ENCODE peak calls at places on chromosomes 1 and 21, in ten cellular contexts. C is foreskin fibroblast, S is GM13977, K is MM.1S, H is AG09309, W is body of pancreas, R is fibroblast of villous mesenchyme, N is lower leg skin, L is cardiac fibroblast, J is choroid plexus epithelial cell. Q is an unnamed sample.
A peak's percentile ranks its signal among the peaks of the same experiment; 100 is the strongest.

GRCh38 chr1:15876357-15876756 is 28.9 kb downstream of the SPEN start:
- DNase-seq in W (no peak), J (peak; percentile 20), H (no peak), K (no peak), N (no peak), L (no peak), R (peak; percentile 31), C (no peak), S (no peak), Q (peak; percentile 37)

GRCh38 chr1:236292425-236292824 is 10.7 kb upstream of the ERO1B start:
- DNase-seq in H (no peak), C (no peak), N (no peak), S (no peak), R (no peak), K (no peak), W (peak; percentile 67), L (no peak), J (no peak), Q (no peak)

GRCh38 chr21:41518757-41519156 is 10.8 kb upstream of the TMPRSS2 start:
- DNase-seq in S (no peak), L (no peak), R (no peak), H (no peak), W (no peak), N (no peak), K (no peak), C (no peak), J (no peak), Q (no peak)

GRCh38 chr1:6013491-6013890 is 21.3 kb upstream of the NPHP4 start:
- DNase-seq in L (no peak), C (no peak), H (no peak), W (no peak), K (no peak), R (no peak), J (no peak), S (no peak), N (no peak), Q (no peak)

GRCh38 chr1:181028241-181029014 is 5.4 kb upstream of the MR1 start:
- DNase-seq in L (peak; percentile 37), K (no peak), R (peak; percentile 35), W (no peak), S (no peak), C (peak; percentile 78), H (no peak), J (no peak), N (no peak), Q (no peak)

GRCh38 chr1:215557504-215557903 is 9.6 kb upstream of the KCTD3 start:
- DNase-seq in K (no peak), C (no peak), J (no peak), L (no peak), N (no peak), H (no peak), W (no peak), R (no peak), S (no peak), Q (no peak)

GRCh38 chr1:151839457-151840409 is at the start of gene C2CD4D:
- DNase-seq in K (peak; percentile 88), W (peak; percentile 84), R (no peak), L (no peak), N (peak; percentile 91), J (peak; percentile 25), S (peak; percentile 86), H (no peak), C (no peak), Q (peak; percentile 61)

GRCh38 chr1:208807446-208808117 is 563.4 kb upstream of the PLXNA2 start:
- DNase-seq in C (peak; percentile 32), N (no peak), J (no peak), W (no peak), L (no peak), S (no peak), K (no peak), R (no peak), H (no peak), Q (no peak)

DNA sequence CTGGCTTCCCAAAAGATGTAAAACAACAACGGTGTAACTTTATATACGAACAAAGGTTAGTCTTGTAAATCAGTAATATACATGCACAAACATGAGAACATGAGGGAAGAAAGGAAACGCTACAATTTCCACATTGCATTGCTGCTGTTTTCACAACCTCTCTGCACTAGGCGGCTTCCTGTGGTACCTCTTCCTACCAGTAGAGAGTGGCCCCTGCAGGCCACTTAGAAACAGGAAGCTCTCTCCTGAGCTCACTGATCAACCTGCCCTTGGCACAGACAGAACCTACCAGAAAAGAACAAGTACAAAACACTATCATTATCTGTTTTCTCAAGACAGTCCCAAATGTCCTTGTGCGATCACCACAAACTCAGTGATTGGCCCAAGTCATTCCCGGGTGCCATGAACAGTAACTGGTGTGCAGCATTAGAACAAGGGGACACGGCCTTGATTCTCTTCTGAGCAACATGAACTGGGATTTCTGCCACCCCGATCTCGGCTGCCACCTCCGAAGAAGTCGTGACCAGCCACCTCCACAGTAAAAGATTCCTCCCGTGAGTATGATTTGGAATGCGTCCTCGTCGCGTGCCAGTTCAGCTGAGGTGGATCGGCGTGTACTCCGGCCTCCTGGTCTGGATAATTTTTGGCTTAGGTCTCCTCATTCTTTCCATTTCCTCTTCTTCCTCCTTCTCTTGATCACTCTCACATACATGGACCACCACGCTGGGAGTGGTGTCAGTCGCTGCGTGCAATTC is 5.7 kb upstream of the KCNE1 start:
- DNase-seq in C (no peak), L (no peak), J (peak; percentile 68), W (no peak), N (no peak), S (no peak), R (no peak), H (no peak), K (peak; percentile 20), Q (no peak)
- TF ChIP-seq CTCF in C (no peak), L (no peak), J (peak; percentile 68), W (no peak), N (no peak), S (peak; percentile 19), R (peak; percentile 37), H (peak; percentile 32), K (peak; percentile 22), Q (peak; percentile 29)

GRCh38 chr1:171985639-171986038 is 144.3 kb downstream of the DNM3 start:
- DNase-seq in N (no peak), J (no peak), H (no peak), C (peak; percentile 32), S (no peak), K (no peak), W (no peak), R (no peak), L (no peak), Q (peak; percentile 18)

GRCh38 chr1:171984850-171985485 is 143.7 kb downstream of the DNM3 start:
- DNase-seq in S (peak; percentile 26), N (no peak), L (peak; percentile 55), J (peak; percentile 58), K (peak; percentile 55), R (peak; percentile 49), W (no peak), H (no peak), C (peak; percentile 60), Q (no peak)

GRCh38 chr1:171984262-171984661 is 143.0 kb downstream of the DNM3 start:
- DNase-seq in C (peak; percentile 20), R (no peak), W (peak; percentile 37), H (no peak), K (no peak), N (no peak), J (no peak), L (no peak), S (no peak), Q (no peak)

GRCh38 chr1:171988243-171988642 is 146.9 kb downstream of the DNM3 start:
- DNase-seq in N (no peak), K (no peak), H (no peak), S (no peak), J (no peak), W (no peak), R (no peak), C (no peak), L (no peak), Q (no peak)

GRCh38 chr1:171983584-171983983 is 142.3 kb downstream of the DNM3 start:
- DNase-seq in S (no peak), H (no peak), N (no peak), K (peak; percentile 20), C (peak; percentile 68), J (peak; percentile 65), R (peak; percentile 41), W (no peak), L (peak; percentile 57), Q (no peak)
- TF ChIP-seq CTCF in S (no peak), H (peak; percentile 57), N (no peak), K (peak; percentile 44), C (peak; percentile 26), J (peak; percentile 54), R (peak; percentile 44), W (no peak), L (peak; percentile 54), Q (no peak)

GRCh38 chr1:89631756-89632155 is 1.2 kb upstream of the LRRC8C start:
- DNase-seq in K (no peak), N (no peak), R (no peak), C (no peak), H (no peak), L (no peak), J (no peak), S (no peak), W (no peak), Q (no peak)

GRCh38 chr1:89633103-89633744 is at the start of gene LRRC8C:
- DNase-seq in R (peak; percentile 57), L (peak; percentile 51), J (peak; percentile 47), K (peak; percentile 69), N (peak; percentile 90), W (peak; percentile 42), H (no peak), S (peak; percentile 70), C (peak; percentile 80), Q (peak; percentile 51)

GRCh38 chr1:89633745-89634625 is 1.1 kb downstream of the LRRC8C start:
- DNase-seq in R (peak; percentile 43), W (no peak), K (peak; percentile 59), L (peak; percentile 51), N (no peak), S (no peak), C (peak; percentile 60), J (peak; percentile 49), H (no peak), Q (peak; percentile 8)

GRCh38 chr1:89630046-89630445 is 2.9 kb upstream of the LRRC8C start:
- DNase-seq in R (no peak), W (no peak), N (no peak), H (no peak), J (peak; percentile 6), C (no peak), S (no peak), L (no peak), K (no peak), Q (no peak)

DNA sequence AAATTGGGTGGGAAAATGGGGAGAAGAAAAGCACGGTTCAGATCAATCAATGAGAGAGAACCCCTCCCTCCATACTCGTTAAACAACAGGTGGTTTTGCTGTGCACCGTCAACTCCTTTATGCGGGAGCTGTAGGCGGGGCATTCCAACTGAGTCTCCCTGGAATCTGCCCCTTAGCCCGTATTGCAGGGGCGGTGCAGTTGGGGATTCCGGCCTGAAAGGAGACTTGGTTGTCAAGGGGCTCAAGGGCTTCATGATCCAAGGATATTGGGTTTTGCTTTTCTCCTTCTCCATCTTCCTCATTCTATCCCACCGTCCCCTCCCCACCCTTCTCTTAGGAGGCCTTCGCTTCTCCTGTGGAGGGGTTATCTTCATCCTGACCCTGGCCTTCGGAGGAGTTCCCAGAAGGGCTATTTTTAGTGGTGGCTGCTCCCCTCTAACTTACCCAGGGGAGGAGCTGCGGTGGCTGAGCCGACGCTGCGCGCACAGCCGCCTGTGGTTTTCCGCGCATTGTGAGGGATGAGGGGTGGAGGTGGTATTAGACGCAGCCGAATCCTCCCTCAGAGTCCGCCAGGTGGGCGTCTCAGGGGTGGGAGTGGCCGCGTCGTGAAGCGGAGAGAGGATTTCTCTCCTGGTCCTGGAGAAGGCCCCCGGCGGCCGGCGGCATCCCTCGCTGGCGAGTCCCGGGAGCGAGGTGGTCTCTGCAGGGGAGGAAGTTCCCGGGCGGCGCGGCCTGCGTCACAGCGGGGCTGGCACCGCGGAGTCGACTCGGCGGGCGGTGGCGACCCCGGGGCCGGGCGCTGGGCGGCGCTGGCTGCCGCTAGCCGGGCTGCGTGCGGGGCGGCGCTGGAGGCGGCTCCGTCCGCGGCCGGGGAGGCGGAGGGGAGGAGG is 462 bp upstream of the LRRC8C start:
- DNase-seq in H (no peak), K (peak; percentile 77), W (peak; percentile 68), J (peak; percentile 70), S (peak; percentile 89), C (peak; percentile 94), R (peak; percentile 73), L (peak; percentile 68), N (peak; percentile 96), Q (peak; percentile 97)
- TF ChIP-seq CTCF in H (peak; percentile 27), K (no peak), W (peak; percentile 54), J (peak; percentile 14), S (peak; percentile 88), C (no peak), R (no peak), L (no peak), N (no peak), Q (no peak)

GRCh38 chr1:29669488-29669871 is 433.2 kb downstream of the PTPRU start:
- DNase-seq in W (no peak), L (no peak), N (peak; percentile 54), S (no peak), R (no peak), J (no peak), H (no peak), K (no peak), C (no peak), Q (no peak)

GRCh38 chr1:29671957-29672356 is 435.6 kb downstream of the PTPRU start:
- DNase-seq in K (no peak), C (no peak), S (no peak), N (no peak), R (no peak), J (no peak), W (no peak), L (no peak), H (no peak), Q (no peak)

GRCh38 chr1:29671446-29671845 is 435.1 kb downstream of the PTPRU start:
- DNase-seq in R (no peak), W (no peak), K (no peak), C (no peak), J (no peak), H (no peak), N (peak; percentile 61), L (no peak), S (no peak), Q (no peak)

GRCh38 chr1:29669912-29670311 is 433.6 kb downstream of the PTPRU start:
- DNase-seq in C (no peak), S (no peak), K (no peak), N (peak; percentile 61), L (no peak), W (no peak), R (no peak), J (no peak), H (no peak), Q (no peak)

DNA sequence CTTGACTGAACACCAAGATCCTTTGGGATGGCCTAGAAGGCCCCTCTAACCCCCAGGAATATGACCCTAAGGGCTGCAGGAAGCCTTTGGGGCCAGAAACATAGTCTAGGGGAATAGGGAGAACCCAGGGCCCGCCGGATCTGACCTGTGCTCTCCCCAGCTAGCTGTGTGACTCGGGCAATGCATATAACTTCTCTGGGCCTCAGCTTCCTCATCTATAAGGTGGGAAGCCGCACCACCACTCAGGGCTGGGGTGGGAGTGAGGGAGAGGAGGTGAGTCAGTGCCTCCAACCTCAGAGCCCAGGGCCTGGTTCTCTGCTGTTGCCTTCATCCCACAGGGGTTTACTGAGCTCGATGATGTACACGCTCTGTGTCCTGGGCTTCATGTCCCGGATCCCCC is 434.4 kb downstream of the PTPRU start:
- DNase-seq in C (no peak), H (no peak), K (no peak), J (no peak), L (no peak), W (no peak), N (peak; percentile 39), R (no peak), S (no peak), Q (no peak)
- TF ChIP-seq CTCF in C (no peak), H (no peak), K (no peak), J (no peak), L (no peak), W (no peak), N (no peak), R (no peak), S (no peak), Q (no peak)

Q was measured in endothelial cell.